ENCODE peak calls at places on chromosome 1, in four cellular contexts. N is DND-41, V is endothelial cell of umbilical vein, L is psoas muscle. D is an unnamed sample.

GRCh38 chr1:46549697-46550681 is 1.5 kb downstream of the KNCN start:
- DNase-seq in L (no peak), V (no peak), N (peak; percentile 24), D (no peak)

GRCh38 chr1:43691871-43692815 is 15.2 kb upstream of the ST3GAL3 start:
- DNase-seq in N (no peak), V (no peak), L (no peak), D (no peak)

GRCh38 chr1:116195077-116195868 is 84.1 kb downstream of the MAB21L3 start:
- DNase-seq in V (no peak), N (no peak), L (no peak), D (no peak)

GRCh38 chr1:116697892-116698595 is 30.5 kb upstream of the IGSF3 start:
- DNase-seq in N (no peak), L (no peak), V (no peak), D (peak; percentile 48)

GRCh38 chr1:180952657-180953013 is 39.9 kb downstream of the KIAA1614 start:
- DNase-seq in N (no peak), L (no peak), V (no peak), D (no peak)

GRCh38 chr1:164651378-164651951 is 92.5 kb downstream of the PBX1 start:
- DNase-seq in N (no peak), L (no peak), V (no peak), D (no peak)

GRCh38 chr1:193545171-193545570 is 358.8 kb upstream of the B3GALT2 start:
- DNase-seq in V (no peak), N (no peak), L (no peak), D (no peak)

GRCh38 chr1:90839323-90839722 is 122.2 kb upstream of the BARHL2 start:
- DNase-seq in L (no peak), V (no peak), N (no peak), D (no peak)

GRCh38 chr1:2215909-2216766 is 12.0 kb upstream of the SKI start:
- DNase-seq in N (no peak), L (no peak), V (no peak), D (no peak)

GRCh38 chr1:201628490-201628889 is 89.6 kb downstream of the NAV1 start:
- DNase-seq in L (no peak), V (no peak), N (no peak), D (no peak)

GRCh38 chr1:48678684-48679083 is 98.0 kb downstream of the BEND5 start:
- DNase-seq in V (no peak), L (no peak), N (no peak), D (no peak)

GRCh38 chr1:58848818-58849411 is 65.1 kb upstream of the JUN start:
- DNase-seq in N (no peak), V (peak; percentile 95), L (peak; percentile 82), D (peak; percentile 96)

GRCh38 chr1:201779351-201779880 is 49.5 kb upstream of the IPO9 start:
- DNase-seq in N (no peak), V (no peak), L (no peak), D (no peak)

GRCh38 chr1:118921994-118922393 is 66.1 kb downstream of the TBX15 start:
- DNase-seq in L (no peak), V (no peak), N (no peak), D (no peak)

GRCh38 chr1:63873751-63874150 is 99.9 kb downstream of the ROR1 start:
- DNase-seq in V (peak; percentile 4), N (no peak), L (no peak), D (no peak)

GRCh38 chr1:38062361-38063288 is 16.0 kb upstream of the POU3F1 start:
- DNase-seq in L (no peak), N (no peak), V (no peak), D (no peak)

GRCh38 chr1:43251024-43251423 is 18.8 kb upstream of the TMEM125 start:
- DNase-seq in N (no peak), V (no peak), L (no peak), D (no peak)

GRCh38 chr1:66331641-66332523 is 202.1 kb upstream of the SGIP1 start:
- DNase-seq in V (peak; percentile 97), N (no peak), L (peak; percentile 81), D (no peak)

GRCh38 chr1:232036161-232036942 is 409.8 kb downstream of the DISC1 start:
- DNase-seq in N (no peak), L (no peak), V (no peak), D (no peak)

GRCh38 chr1:105608713-105609112 is 1447.8 kb upstream of the PRMT6 start:
- DNase-seq in V (no peak), L (no peak), N (no peak), D (peak; percentile 2)

GRCh38 chr1:45883633-45884032 is 80.2 kb downstream of the MAST2 start:
- DNase-seq in L (no peak), N (no peak), V (no peak), D (no peak)

GRCh38 chr1:246292571-246292970 is 214.5 kb downstream of the SMYD3 start:
- DNase-seq in L (no peak), V (peak; percentile 77), N (no peak), D (no peak)

GRCh38 chr1:152188673-152189591 is 29.9 kb upstream of the RPTN start:
- DNase-seq in N (peak; percentile 52), V (peak; percentile 65), L (peak; percentile 78), D (no peak)

GRCh38 chr1:118147542-118147941 is 37.5 kb downstream of the SPAG17 start:
- DNase-seq in L (no peak), V (no peak), N (no peak), D (peak; percentile 47)

GRCh38 chr1:205298191-205298994 is 23.2 kb downstream of the NUAK2 start:
- DNase-seq in N (no peak), L (no peak), V (peak; percentile 40), D (peak; percentile 97)

GRCh38 chr1:213201380-213202155 is 150.5 kb downstream of the RPS6KC1 start:
- DNase-seq in V (no peak), L (no peak), N (no peak), D (peak; percentile 22)

GRCh38 chr1:153685578-153686340 is 7.3 kb downstream of the NPR1 start:
- DNase-seq in L (no peak), N (no peak), V (no peak), D (no peak)

GRCh38 chr1:23116921-23117699 is 51.5 kb downstream of the LUZP1 start:
- DNase-seq in L (no peak), V (peak; percentile 24), N (no peak), D (no peak)

GRCh38 chr1:166975361-166976129 is at the start of gene ILDR2:
- DNase-seq in L (peak; percentile 66), N (peak; percentile 83), V (peak; percentile 10), D (peak; percentile 30)

GRCh38 chr1:216175714-216176113 is 247.5 kb downstream of the USH2A start:
- DNase-seq in V (no peak), L (no peak), N (no peak), D (no peak)

GRCh38 chr1:91622586-91622985 is 121.9 kb downstream of the CDC7 start:
- DNase-seq in N (no peak), L (peak; percentile 82), V (no peak), D (no peak)

GRCh38 chr1:157961805-157962762 is 31.4 kb upstream of the KIRREL1 start:
- DNase-seq in N (no peak), L (no peak), V (peak; percentile 27), D (peak; percentile 78)

DNA sequence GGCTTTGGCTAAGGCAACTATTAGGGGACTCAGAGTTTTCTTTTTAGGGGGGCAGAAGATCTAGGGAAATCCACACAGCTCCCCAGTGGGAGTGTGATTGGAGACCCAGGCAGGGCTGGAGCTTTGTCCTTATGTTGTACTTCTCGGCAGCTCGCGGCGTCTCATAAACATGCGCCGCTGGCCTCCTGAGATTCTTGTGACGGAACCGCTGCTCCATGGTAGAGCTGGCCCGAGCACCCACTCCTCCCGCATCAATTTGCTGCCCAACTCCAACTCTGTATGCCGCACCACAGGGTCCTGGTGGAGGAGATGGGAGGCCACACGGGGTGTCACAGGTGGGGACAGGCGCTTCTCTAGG is 143.9 kb downstream of the GALNT2 start:
- DNase-seq in N (no peak), L (no peak), V (no peak), D (no peak)
- H3K27ac ChIP-seq in N (no peak overlapping the region), L (no peak overlapping the region), V (peak overlapping the region; percentile 83), D (no peak overlapping the region)

DNA sequence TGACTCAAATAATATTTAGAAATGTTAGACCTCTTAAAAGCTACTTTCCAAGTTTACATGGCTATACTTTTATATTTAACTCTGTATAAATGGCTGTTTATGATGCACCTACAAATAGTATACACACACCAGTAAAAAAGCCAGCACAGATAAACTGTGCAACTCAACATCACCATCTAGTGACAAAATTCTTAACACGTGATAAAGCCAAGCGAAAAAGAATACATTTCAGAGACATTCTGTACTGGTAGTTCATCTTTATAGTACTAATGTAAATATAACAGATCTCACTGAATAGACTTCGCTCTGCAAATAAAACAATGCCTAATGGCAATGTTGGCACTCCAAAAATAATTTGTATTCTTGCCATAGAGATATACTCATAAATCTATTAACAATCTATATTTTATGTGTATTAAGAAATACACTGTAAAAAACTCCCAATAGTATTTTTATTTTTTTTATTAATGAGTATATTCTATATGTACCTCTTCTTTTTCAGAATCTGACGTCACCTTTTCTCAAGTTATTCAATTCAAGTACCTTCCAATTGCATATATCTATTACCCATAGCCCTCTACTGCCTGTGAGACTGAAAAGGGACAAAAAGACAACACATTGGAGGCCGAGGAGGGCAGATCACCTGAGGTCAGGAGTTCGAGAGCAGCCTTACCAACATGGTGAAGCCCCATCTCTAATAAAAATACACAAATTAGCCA is 100.2 kb downstream of the DPYD start:
- DNase-seq in V (peak; percentile 62), L (no peak), N (no peak), D (peak; percentile 5)
- TF ChIP-seq CTCF in V (peak; percentile 21), L (peak; percentile 53), N (peak; percentile 67), D (peak; percentile 65)

GRCh38 chr1:53047737-53048344 is 14.2 kb upstream of the PODN start:
- DNase-seq in N (peak; percentile 40), V (peak; percentile 94), L (no peak), D (peak; percentile 30)
- H3K27ac ChIP-seq in N (peak overlapping the region; percentile 4), V (peak overlapping the region; percentile 95), L (no peak overlapping the region), D (no peak overlapping the region)

GRCh38 chr1:88552226-88552625 is 131.8 kb upstream of the PKN2 start:
- DNase-seq in N (no peak), V (no peak), L (no peak), D (no peak)

GRCh38 chr1:88544166-88544565 is 139.9 kb upstream of the PKN2 start:
- DNase-seq in V (no peak), L (no peak), N (no peak), D (no peak)

GRCh38 chr1:88549536-88549935 is 134.5 kb upstream of the PKN2 start:
- DNase-seq in N (no peak), L (no peak), V (peak; percentile 10), D (no peak)
- TF ChIP-seq CTCF in N (peak; percentile 29), L (peak; percentile 8), V (no peak), D (peak; percentile 30)

DNA sequence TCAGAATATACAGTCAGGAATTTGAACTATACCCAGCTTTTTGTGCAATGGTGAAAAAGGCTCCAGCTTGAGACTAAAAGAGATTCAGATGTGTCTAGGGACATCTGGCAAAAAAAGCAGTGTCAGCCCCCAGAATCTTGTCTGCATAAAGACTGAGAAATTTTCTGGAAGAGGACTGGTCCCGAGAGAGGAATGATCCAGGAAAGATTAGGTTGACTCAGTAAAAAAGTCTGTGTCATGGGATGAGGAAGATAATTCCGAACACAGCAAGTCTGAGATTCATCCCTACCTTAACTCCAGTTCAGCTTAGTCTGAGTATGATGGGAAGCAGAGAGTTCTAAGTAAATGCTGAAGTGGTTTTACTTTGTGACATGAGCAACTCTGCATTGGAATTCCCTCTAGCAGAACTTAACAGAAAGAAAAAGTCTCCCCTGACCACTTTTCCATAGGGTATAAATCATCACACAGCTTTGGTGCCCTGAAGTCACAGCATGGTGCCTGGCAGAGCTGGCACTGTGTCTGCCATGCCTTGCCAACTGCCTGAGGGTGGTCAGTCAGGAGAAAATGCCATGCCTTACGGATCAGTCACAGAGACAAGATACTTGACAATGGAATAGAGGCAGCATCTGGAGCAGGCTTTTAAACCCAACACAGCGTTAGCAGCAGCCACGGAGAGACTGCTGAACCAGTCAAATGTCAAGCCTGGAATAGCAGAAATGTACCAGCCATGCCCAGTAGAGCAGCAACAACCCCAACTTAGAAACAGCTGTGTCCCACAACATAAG is 153.4 kb downstream of the ZC3H11B start:
- DNase-seq in N (no peak), V (no peak), L (no peak), D (no peak)
- H3K27ac ChIP-seq in N (no peak overlapping the region), V (no peak overlapping the region), L (no peak overlapping the region), D (no peak overlapping the region)

GRCh38 chr1:220454155-220454777 is 73.7 kb upstream of the MARK1 start:
- DNase-seq in N (no peak), L (no peak), V (no peak), D (peak; percentile 22)
- TF ChIP-seq CTCF in N (no peak), L (no peak), V (no peak), D (peak; percentile 10)